ENCODE peak calls at places on chromosomes 7 and 10, in four cellular contexts. One of them, this sample, is unnamed.

GRCh38 chr7:2529161-2530075 is 9.8 kb downstream of the LFNG start:
- DNase-seq in PC-9: peak; percentile 71
- DNase-seq in endothelial cell of umbilical vein: peak; percentile 44
- DNase-seq in keratinocyte: no peak
- DNase-seq in this sample: no peak

GRCh38 chr7:132383962-132384361 is 192.3 kb downstream of the PLXNA4 start:
- DNase-seq in PC-9: peak; percentile 8
- DNase-seq in endothelial cell of umbilical vein: no peak
- DNase-seq in keratinocyte: no peak
- DNase-seq in this sample: no peak

GRCh38 chr10:86298501-86299001 is 68.0 kb downstream of the GRID1 start:
- DNase-seq in PC-9: no peak
- DNase-seq in endothelial cell of umbilical vein: no peak
- DNase-seq in keratinocyte: no peak
- DNase-seq in this sample: no peak

GRCh38 chr7:27150568-27151340 is 1.6 kb downstream of the HOXA3 start:
- DNase-seq in PC-9: no peak
- DNase-seq in endothelial cell of umbilical vein: peak; percentile 91
- DNase-seq in keratinocyte: no peak
- DNase-seq in this sample: peak; percentile 81

GRCh38 chr7:106216517-106217088 is 68.2 kb downstream of the NAMPT start:
- DNase-seq in PC-9: peak; percentile 93
- DNase-seq in endothelial cell of umbilical vein: peak; percentile 96
- DNase-seq in keratinocyte: peak; percentile 33
- DNase-seq in this sample: peak; percentile 84

GRCh38 chr10:105763611-105764010 is 1122.5 kb downstream of the SORCS3 start:
- DNase-seq in PC-9: no peak
- DNase-seq in endothelial cell of umbilical vein: no peak
- DNase-seq in keratinocyte: no peak
- DNase-seq in this sample: no peak

GRCh38 chr10:37015498-37015897 is 109.9 kb upstream of the ANKRD30A start:
- DNase-seq in PC-9: no peak
- DNase-seq in endothelial cell of umbilical vein: no peak
- DNase-seq in keratinocyte: no peak
- DNase-seq in this sample: no peak

GRCh38 chr7:69256634-69257081 is 341.6 kb upstream of the AUTS2 start:
- DNase-seq in PC-9: peak; percentile 89
- DNase-seq in endothelial cell of umbilical vein: no peak
- DNase-seq in keratinocyte: no peak
- DNase-seq in this sample: no peak

GRCh38 chr10:78768041-78768569 is 300.7 kb upstream of the ZMIZ1 start:
- DNase-seq in PC-9: no peak
- DNase-seq in endothelial cell of umbilical vein: no peak
- DNase-seq in keratinocyte: no peak
- DNase-seq in this sample: no peak

GRCh38 chr7:127409629-127410028 is 17.1 kb upstream of the ZNF800 start:
- DNase-seq in PC-9: no peak
- DNase-seq in endothelial cell of umbilical vein: no peak
- DNase-seq in keratinocyte: no peak
- DNase-seq in this sample: no peak

DNA sequence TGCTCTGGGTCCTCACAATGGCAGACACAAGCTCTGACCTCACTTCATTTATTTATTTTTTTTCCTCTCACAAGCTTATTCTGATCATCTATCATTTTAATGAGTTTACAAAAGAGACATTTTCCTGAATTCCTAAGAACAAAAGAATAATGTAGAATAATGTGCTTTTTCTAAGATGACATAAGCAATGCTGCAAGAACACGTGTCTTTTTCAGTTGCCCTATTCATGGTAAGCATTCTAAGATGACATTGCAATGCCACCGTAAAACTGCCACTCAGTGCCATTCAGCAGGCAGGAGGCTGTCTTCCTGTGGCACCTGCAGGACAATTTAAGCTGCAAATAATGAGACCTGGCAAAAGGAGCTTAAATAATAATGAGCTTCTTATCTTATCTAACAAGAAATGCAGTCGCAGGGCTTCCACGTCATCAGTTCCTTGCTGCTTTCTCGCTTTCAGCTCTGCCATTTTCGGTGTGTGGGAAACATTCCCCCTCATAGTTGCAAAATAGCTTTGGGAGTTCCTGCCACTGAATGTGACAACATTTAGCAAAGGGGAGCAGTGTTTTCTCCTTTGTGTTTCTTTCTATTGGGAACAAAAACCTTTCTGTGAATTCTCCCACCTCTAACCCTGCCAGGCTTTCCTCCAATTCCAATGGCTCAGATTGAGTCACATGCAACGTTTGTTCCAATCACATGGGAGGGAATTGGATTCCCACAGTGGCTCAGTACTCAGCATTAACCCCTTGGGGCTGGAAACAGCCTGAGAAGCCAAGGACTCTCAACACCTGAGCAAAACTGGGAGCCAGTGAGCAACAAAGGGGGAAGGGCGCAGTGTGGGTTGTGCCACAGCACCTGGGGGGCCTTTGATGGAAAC is 113.1 kb downstream of the SEC23IP start:
- DNase-seq in PC-9: no peak
- DNase-seq in endothelial cell of umbilical vein: no peak
- DNase-seq in keratinocyte: no peak
- DNase-seq in this sample: no peak
- H3K4me3 ChIP-seq in PC-9: no peak overlapping the region
- H3K4me3 ChIP-seq in endothelial cell of umbilical vein: no peak overlapping the region
- H3K4me3 ChIP-seq in keratinocyte: no peak overlapping the region
- H3K4me3 ChIP-seq in this sample: no peak overlapping the region

GRCh38 chr7:25564980-25565379 is 336.7 kb upstream of the NPVF start:
- DNase-seq in PC-9: no peak
- DNase-seq in endothelial cell of umbilical vein: no peak
- DNase-seq in keratinocyte: no peak
- DNase-seq in this sample: no peak

GRCh38 chr7:25569765-25570164 is 341.5 kb upstream of the NPVF start:
- DNase-seq in PC-9: no peak
- DNase-seq in endothelial cell of umbilical vein: no peak
- DNase-seq in keratinocyte: no peak
- DNase-seq in this sample: no peak

GRCh38 chr7:25567430-25567829 is 339.1 kb upstream of the NPVF start:
- DNase-seq in PC-9: no peak
- DNase-seq in endothelial cell of umbilical vein: no peak
- DNase-seq in keratinocyte: no peak
- DNase-seq in this sample: no peak

DNA sequence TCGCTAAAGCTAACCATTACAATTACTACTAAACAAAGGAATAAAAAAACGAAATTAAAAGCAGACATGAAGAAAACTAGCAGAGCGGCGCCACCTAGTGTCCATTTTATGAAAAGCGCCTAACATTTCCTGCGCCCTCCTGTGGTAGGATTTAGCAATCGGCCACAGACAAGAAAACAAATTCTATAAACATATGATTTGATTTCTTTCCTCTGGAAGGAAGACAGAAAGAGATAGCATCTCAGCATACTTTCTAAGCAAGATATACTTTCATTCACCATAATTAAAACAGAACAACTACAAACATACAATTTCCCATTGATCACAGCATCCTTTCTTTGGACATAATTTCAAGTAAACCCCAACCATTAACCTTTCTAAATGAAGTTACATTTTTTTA is 337.7 kb upstream of the NPVF start:
- DNase-seq in PC-9: peak; percentile 66
- DNase-seq in endothelial cell of umbilical vein: peak; percentile 88
- DNase-seq in keratinocyte: no peak
- DNase-seq in this sample: peak; percentile 65
- TF ChIP-seq EZH2 in PC-9: no peak
- TF ChIP-seq EZH2 in endothelial cell of umbilical vein: no peak
- TF ChIP-seq EZH2 in keratinocyte: no peak
- TF ChIP-seq EZH2 in this sample: no peak

GRCh38 chr7:97004237-97004930 is 969 bp upstream of the DLX6 start:
- DNase-seq in PC-9: no peak
- DNase-seq in endothelial cell of umbilical vein: no peak
- DNase-seq in keratinocyte: no peak
- DNase-seq in this sample: no peak

GRCh38 chr7:97003262-97004236 is 1.8 kb upstream of the DLX6 start:
- DNase-seq in PC-9: no peak
- DNase-seq in endothelial cell of umbilical vein: no peak
- DNase-seq in keratinocyte: no peak
- DNase-seq in this sample: no peak

GRCh38 chr7:97002555-97003261 is 2.6 kb upstream of the DLX6 start:
- DNase-seq in PC-9: no peak
- DNase-seq in endothelial cell of umbilical vein: no peak
- DNase-seq in keratinocyte: no peak
- DNase-seq in this sample: no peak

GRCh38 chr7:97001221-97001620 is 4.1 kb upstream of the DLX6 start:
- DNase-seq in PC-9: no peak
- DNase-seq in endothelial cell of umbilical vein: no peak
- DNase-seq in keratinocyte: no peak
- DNase-seq in this sample: no peak

DNA sequence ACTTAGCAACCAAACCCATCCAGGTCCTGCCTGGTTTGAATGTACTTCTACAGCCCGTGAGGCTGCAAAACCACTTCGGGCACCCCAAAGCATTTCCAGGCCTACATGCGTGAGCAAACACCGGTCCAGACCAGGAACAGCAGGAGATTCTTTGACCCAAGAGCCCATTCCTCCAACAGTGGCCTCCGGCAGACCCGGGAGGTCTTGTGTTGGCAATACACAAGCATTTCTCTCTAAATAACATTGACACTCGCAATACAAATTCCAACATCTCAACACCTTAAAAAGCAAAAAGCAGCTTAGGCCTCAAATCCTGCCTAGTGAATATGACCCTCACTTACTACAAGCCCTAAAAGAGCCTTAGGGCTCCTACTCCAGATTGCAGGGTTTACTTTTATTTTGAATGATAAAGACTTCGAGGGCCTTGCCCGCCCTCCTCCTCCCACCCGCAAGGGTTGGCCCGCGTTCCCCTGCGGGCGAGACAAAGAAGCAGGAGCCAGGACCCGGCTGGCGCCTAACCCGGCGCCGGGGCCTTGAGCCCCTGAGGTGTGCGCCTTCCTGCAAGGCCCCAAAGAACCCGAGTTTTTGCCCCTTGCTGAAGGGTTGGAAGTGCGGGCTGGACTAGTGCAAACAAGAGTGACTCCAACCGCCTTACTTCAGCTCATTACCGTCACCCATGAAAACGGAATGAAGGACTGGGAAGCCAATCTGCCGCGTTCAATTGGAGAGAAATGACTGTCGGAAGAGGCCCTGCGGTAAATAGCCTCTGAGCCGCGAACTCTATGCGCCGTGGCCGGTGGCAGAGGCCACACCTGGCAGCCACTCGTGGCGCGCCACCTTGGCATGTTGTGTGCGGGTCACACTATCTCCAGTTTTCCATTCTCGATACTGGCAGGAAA is 3.4 kb upstream of the DLX6 start:
- DNase-seq in PC-9: no peak
- DNase-seq in endothelial cell of umbilical vein: no peak
- DNase-seq in keratinocyte: no peak
- DNase-seq in this sample: no peak
- H3K27ac ChIP-seq in PC-9: no peak overlapping the region
- H3K27ac ChIP-seq in endothelial cell of umbilical vein: no peak overlapping the region
- H3K27ac ChIP-seq in keratinocyte: no peak overlapping the region
- H3K27ac ChIP-seq in this sample: no peak overlapping the region

GRCh38 chr10:50963063-50963462 is 77.6 kb upstream of the A1CF start:
- DNase-seq in PC-9: no peak
- DNase-seq in endothelial cell of umbilical vein: no peak
- DNase-seq in keratinocyte: no peak
- DNase-seq in this sample: no peak
- H3K4me3 ChIP-seq in PC-9: no peak overlapping the region
- H3K4me3 ChIP-seq in endothelial cell of umbilical vein: no peak overlapping the region
- H3K4me3 ChIP-seq in keratinocyte: no peak overlapping the region
- H3K4me3 ChIP-seq in this sample: no peak overlapping the region

DNA sequence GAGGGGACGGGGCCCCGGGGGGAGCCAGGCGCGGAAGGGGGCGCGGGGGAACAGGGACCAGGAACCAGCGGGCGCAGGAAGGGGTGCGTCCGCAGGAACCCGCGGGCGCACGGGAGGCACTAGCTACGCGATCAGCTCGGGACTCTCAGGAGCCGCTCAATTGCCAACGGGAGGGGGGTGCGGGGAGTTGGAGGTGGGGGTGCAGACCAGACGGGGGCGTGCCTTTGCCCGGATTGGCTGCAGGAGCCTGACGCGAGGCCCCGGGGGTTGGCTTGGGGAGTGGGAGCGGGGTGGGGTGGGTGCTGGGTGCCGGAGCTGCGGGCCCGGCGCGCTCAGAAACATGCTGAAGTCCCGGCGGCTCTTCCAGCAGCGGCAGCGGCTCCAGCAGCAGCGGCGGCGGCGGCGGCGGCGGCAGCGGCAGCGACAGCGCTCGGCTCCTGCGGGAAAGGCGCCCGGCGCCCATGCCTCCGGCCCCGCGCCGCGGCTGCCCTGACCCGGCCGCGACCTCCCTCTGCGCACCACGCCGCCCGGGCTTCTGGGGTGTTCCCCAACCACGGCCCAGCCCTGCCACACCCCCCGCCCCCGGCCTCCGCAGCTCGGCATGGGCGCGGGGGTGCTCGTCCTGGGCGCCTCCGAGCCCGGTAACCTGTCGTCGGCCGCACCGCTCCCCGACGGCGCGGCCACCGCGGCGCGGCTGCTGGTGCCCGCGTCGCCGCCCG is at the start of gene ADRB1:
- DNase-seq in PC-9: peak; percentile 58
- DNase-seq in endothelial cell of umbilical vein: peak; percentile 61
- DNase-seq in keratinocyte: peak; percentile 11
- DNase-seq in this sample: peak; percentile 99
- TF ChIP-seq EZH2 in PC-9: no peak
- TF ChIP-seq EZH2 in endothelial cell of umbilical vein: no peak
- TF ChIP-seq EZH2 in keratinocyte: no peak
- TF ChIP-seq EZH2 in this sample: no peak

DNA sequence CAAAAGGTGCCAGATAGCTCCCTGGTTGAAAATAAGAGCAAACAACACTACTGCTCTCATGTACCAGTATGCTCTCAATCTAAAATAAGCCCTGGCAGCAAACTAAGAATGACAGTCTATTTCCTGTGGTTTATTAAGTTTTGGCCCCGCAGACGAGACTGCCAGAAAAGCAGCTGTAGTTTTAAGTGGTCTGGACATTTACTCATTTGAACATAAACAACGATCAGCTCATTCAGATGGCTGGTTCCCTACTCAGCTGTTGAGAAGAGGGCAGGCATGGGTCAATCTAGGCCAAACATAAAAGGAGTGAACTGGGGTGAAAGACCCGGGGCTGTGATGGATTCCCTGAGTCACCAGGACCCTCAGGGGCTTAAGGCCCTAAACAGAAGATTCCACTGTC is 4.5 kb downstream of the TRIL start:
- DNase-seq in PC-9: no peak
- DNase-seq in endothelial cell of umbilical vein: peak; percentile 27
- DNase-seq in keratinocyte: no peak
- DNase-seq in this sample: no peak
- H3K27ac ChIP-seq in PC-9: no peak overlapping the region
- H3K27ac ChIP-seq in endothelial cell of umbilical vein: no peak overlapping the region
- H3K27ac ChIP-seq in keratinocyte: no peak overlapping the region
- H3K27ac ChIP-seq in this sample: no peak overlapping the region